ENCODE peak calls at places on chromosomes 16 and 17, in six cellular contexts. Q is fibroblast of the aortic adventitia; X is endothelial cell; Z is CD8-positive, alpha-beta T cell; R is epithelial cell of esophagus; O is cardiac muscle cell. D is an unnamed sample.

GRCh38 chr16:85460983-85461813 is 151.9 kb upstream of the GSE1 start:
- DNase-seq in O (no peak), Z (no peak), R (peak; percentile 26), X (no peak), Q (peak; percentile 29), D (no peak)

GRCh38 chr17:47967607-47968252 is 3.2 kb upstream of the CDK5RAP3 start:
- DNase-seq in Z (no peak), O (no peak), X (no peak), Q (peak; percentile 87), R (peak; percentile 96), D (no peak)

GRCh38 chr16:81873843-81874752 is 95.0 kb downstream of the PLCG2 start:
- DNase-seq in R (peak; percentile 61), X (peak; percentile 70), Z (peak; percentile 56), O (peak; percentile 75), Q (peak; percentile 40), D (peak; percentile 69)

GRCh38 chr17:42682400-42683384 is at the start of gene CNTNAP1:
- DNase-seq in R (peak; percentile 69), Z (no peak), X (peak; percentile 53), O (peak; percentile 83), Q (peak; percentile 82), D (no peak)

GRCh38 chr17:77281024-77281903 is 140.5 kb downstream of the SEC14L1 start:
- DNase-seq in O (peak; percentile 77), Q (no peak), X (peak; percentile 43), R (peak; percentile 81), Z (peak; percentile 79), D (no peak)

GRCh38 chr17:16107165-16107770 is 107.6 kb downstream of the TTC19 start:
- DNase-seq in O (no peak), R (no peak), X (no peak), Q (no peak), Z (no peak), D (no peak)

GRCh38 chr17:76147211-76148014 is 6.4 kb upstream of the FOXJ1 start:
- DNase-seq in O (no peak), R (peak; percentile 44), Z (no peak), Q (peak; percentile 59), X (no peak), D (no peak)

GRCh38 chr17:74210191-74211140 is 2.9 kb upstream of the TTYH2 start:
- DNase-seq in Z (peak; percentile 87), R (peak; percentile 73), Q (peak; percentile 65), X (peak; percentile 75), O (peak; percentile 66), D (peak; percentile 74)

GRCh38 chr16:87391324-87391949 is 699 bp upstream of the MAP1LC3B start:
- DNase-seq in Q (peak; percentile 27), R (no peak), Z (no peak), O (peak; percentile 56), X (peak; percentile 33), D (peak; percentile 81)

GRCh38 chr16:66751135-66751991 is at the start of gene DYNC1LI2:
- DNase-seq in Q (peak; percentile 61), R (peak; percentile 75), O (peak; percentile 84), Z (peak; percentile 90), X (peak; percentile 92), D (peak; percentile 79)

DNA sequence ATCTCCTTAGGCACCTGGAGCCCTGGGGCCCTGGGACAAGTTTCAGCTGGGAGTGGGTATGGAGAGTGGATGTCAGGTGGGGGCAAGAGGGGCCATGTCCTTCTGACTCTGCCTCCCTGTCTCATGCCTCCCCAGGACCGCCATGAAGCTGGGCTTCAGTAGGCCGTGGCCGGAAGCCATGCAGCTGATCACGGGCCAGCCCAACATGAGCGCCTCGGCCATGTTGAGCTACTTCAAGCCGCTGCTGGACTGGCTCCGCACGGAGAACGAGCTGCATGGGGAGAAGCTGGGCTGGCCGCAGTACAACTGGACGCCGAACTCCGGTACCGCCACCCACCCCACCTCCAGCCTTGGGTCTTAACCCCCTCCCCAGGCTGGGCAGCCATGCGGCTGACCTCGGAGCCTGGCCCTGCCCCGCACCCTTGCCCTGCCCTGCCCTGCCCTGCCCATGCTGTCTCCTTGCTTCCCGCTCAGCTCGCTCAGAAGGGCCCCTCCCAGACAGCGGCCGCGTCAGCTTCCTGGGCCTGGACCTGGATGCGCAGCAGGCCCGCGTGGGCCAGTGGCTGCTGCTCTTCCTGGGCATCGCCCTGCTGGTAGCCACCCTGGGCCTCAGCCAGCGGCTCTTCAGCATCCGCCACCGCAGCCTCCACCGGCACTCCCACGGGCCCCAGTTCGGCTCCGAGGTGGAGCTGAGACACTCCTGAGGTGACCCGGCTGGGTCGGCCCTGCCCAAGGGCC is 20.0 kb downstream of the ACE start:
- DNase-seq in O (no peak), Z (no peak), R (no peak), Q (no peak), X (no peak), D (no peak)
- TF ChIP-seq CTCF in O (no peak), Z (no peak), R (no peak), Q (no peak), X (no peak), D (no peak)

DNA sequence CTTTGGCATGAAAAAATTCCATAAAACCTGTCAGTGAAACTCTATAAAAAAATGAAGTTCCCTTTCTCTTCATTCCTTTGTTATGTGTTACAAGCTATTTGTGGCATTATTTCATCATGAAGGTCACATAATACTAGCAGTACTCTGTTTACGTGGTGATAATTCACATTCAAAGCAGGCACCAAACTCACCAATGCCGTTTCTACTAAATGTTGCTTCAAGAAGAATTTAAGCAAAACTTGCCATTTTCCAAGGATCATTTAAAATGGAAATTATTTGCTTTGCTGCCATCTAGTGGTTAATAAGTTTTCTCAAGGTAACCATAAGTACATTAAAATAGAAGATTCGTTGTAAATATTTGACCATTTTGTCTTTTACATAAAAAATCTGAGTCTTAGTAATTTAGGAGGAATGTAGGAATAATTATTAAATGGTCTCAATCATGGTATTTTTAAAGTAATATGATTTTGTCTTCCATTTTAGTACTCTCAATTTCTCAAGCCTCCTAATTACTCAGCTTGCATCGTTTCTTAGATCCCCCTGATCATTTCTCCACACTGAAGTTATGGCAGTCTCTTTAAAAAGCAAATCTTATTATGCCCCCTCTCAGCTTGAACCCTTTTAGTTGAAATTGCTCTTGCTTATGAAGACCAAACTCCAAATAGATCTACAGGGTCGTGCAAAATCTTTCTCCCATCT is 80.8 kb downstream of the OMG start:
- DNase-seq in R (peak; percentile 54), Q (peak; percentile 92), X (no peak), O (peak; percentile 51), Z (no peak), D (no peak)
- TF ChIP-seq CTCF in R (peak; percentile 24), Q (peak; percentile 37), X (peak; percentile 76), O (peak; percentile 30), Z (peak; percentile 65), D (peak; percentile 79)

GRCh38 chr17:79974786-79975497 is 60.7 kb downstream of the TBC1D16 start:
- DNase-seq in X (peak; percentile 31), R (no peak), O (no peak), Z (no peak), Q (no peak), D (no peak)
- TF ChIP-seq CTCF in X (peak; percentile 35), R (no peak), O (peak; percentile 19), Z (no peak), Q (no peak), D (no peak)

GRCh38 chr17:61583660-61584264 is 7.3 kb downstream of the NACA2 start:
- DNase-seq in O (no peak), Z (no peak), R (no peak), Q (no peak), X (no peak), D (no peak)

GRCh38 chr17:61582593-61582992 is 8.4 kb downstream of the NACA2 start:
- DNase-seq in Q (no peak), O (no peak), R (no peak), Z (no peak), X (no peak), D (no peak)

GRCh38 chr17:61581611-61582349 is 9.2 kb downstream of the NACA2 start:
- DNase-seq in R (peak; percentile 51), O (no peak), Z (no peak), Q (no peak), X (no peak), D (no peak)

GRCh38 chr17:61584266-61584665 is 6.8 kb downstream of the NACA2 start:
- DNase-seq in X (no peak), O (no peak), Q (no peak), Z (no peak), R (no peak), D (no peak)

GRCh38 chr17:61583242-61583641 is 7.8 kb downstream of the NACA2 start:
- DNase-seq in Q (peak; percentile 56), O (peak; percentile 43), Z (no peak), R (peak; percentile 74), X (no peak), D (no peak)
- TF ChIP-seq CTCF in Q (peak; percentile 21), O (peak; percentile 35), Z (peak; percentile 19), R (peak; percentile 49), X (peak; percentile 50), D (no peak)

GRCh38 chr16:88995194-88995593 is 18.2 kb upstream of the CBFA2T3 start:
- DNase-seq in O (no peak), Q (no peak), R (no peak), X (no peak), Z (no peak), D (no peak)

GRCh38 chr16:88992351-88993005 is 15.5 kb upstream of the CBFA2T3 start:
- DNase-seq in Z (no peak), X (no peak), O (peak; percentile 39), R (no peak), Q (no peak), D (no peak)

GRCh38 chr16:88994704-88995103 is 17.7 kb upstream of the CBFA2T3 start:
- DNase-seq in X (no peak), Q (no peak), Z (no peak), O (no peak), R (no peak), D (no peak)

GRCh38 chr16:88993006-88993787 is 16.2 kb upstream of the CBFA2T3 start:
- DNase-seq in O (no peak), R (no peak), Q (no peak), X (no peak), Z (no peak), D (no peak)

DNA sequence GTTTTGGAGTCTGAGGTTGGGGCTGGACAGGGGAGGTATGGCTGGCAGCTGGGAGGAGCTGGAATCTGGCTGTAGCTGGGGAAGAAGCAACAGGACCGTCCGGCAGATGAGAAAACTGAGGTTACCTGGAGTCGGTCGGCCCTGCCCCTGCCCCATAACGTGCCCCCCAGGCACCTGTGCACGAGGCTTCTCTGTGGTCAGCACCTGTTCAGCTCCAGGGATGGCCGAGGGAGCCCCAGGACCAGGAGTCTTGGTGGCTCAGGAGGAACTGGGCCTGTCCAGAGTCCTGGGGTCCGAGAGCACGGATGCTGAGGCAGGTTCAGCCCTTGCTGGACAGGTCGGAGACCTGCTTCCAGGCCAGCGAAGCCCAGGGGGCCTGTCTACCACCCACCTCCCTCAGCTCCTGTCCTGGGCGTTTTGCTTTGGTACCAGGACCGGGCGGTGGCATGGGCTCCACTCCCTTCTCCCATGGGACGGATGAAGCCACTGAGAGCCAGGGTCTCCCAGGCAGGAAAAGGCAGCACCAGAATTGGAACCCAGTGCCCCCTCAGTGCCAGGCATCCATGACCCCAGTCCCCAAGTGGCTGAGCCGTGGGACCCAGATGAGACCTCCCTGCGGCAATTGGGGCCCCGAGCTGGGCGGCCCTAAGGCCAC is 17.1 kb upstream of the CBFA2T3 start:
- DNase-seq in O (no peak), Z (no peak), R (no peak), X (no peak), Q (no peak), D (no peak)
- TF ChIP-seq CTCF in O (no peak), Z (no peak), R (no peak), X (no peak), Q (no peak), D (no peak)